ENCODE peak calls at places on chromosomes 4 and X, in seven cellular contexts. C, W, J, R, G, V and E are unnamed samples.

GRCh38 chr4:47838445-47838844 is 578 bp upstream of the CORIN start:
- DNase-seq in W (no peak), G (no peak), V (no peak), J (no peak), C (no peak), R (no peak), E (no peak)

GRCh38 chr4:75637176-75637575 is 6.8 kb upstream of the CDKL2 start:
- DNase-seq in C (peak; percentile 60), W (no peak), G (no peak), V (no peak), J (no peak), R (no peak), E (no peak)

GRCh38 chr4:159308571-159309340 is 205.9 kb downstream of the RAPGEF2 start:
- DNase-seq in V (no peak), G (no peak), J (no peak), W (no peak), C (peak; percentile 72), R (no peak), E (no peak)

GRCh38 chr4:177182728-177183127 is 126.9 kb upstream of the NEIL3 start:
- DNase-seq in G (no peak), V (no peak), W (no peak), J (no peak), R (no peak), C (no peak), E (no peak)

GRCh38 chrX:72169008-72169728 is 12.4 kb upstream of the PIN4 start:
- DNase-seq in V (no peak), G (no peak), R (no peak), W (no peak), J (no peak), C (peak; percentile 11), E (no peak)

GRCh38 chr4:111632752-111633151 is 512.5 kb upstream of the FAM241A start:
- DNase-seq in W (no peak), J (no peak), G (no peak), C (peak; percentile 47), R (no peak), V (no peak), E (no peak)

GRCh38 chrX:118066867-118067515 is 49.6 kb downstream of the KLHL13 start:
- DNase-seq in G (no peak), R (no peak), C (no peak), W (no peak), J (peak; percentile 17), V (no peak), E (no peak)

GRCh38 chrX:20265726-20266681 is 705 bp downstream of the RPS6KA3 start:
- DNase-seq in J (no peak), C (peak; percentile 17), V (peak; percentile 20), G (peak; percentile 64), W (peak; percentile 20), R (peak; percentile 49), E (no peak)

GRCh38 chr4:168651374-168651773 is 154.5 kb downstream of the PALLD start:
- DNase-seq in G (no peak), C (peak; percentile 76), V (no peak), R (no peak), J (no peak), W (no peak), E (no peak)

GRCh38 chr4:110292994-110293744 is 94.8 kb upstream of the ELOVL6 start:
- DNase-seq in R (no peak), V (no peak), G (no peak), J (no peak), W (no peak), C (no peak), E (no peak)

GRCh38 chr4:168360271-168360670 is 41.7 kb upstream of the DDX60 start:
- DNase-seq in J (no peak), W (no peak), V (no peak), G (no peak), R (no peak), C (peak; percentile 66), E (no peak)

GRCh38 chrX:14916017-14916674 is 42.9 kb downstream of the MOSPD2 start:
- DNase-seq in R (no peak), J (no peak), G (no peak), C (peak; percentile 88), V (no peak), W (no peak), E (peak; percentile 66)

GRCh38 chrX:14919421-14919820 is 46.2 kb downstream of the MOSPD2 start:
- DNase-seq in G (no peak), V (no peak), C (peak; percentile 5), J (no peak), W (no peak), R (no peak), E (no peak)

GRCh38 chrX:14920196-14920595 is 47.0 kb downstream of the MOSPD2 start:
- DNase-seq in J (no peak), C (peak; percentile 82), R (no peak), G (no peak), W (no peak), V (no peak), E (no peak)

GRCh38 chrX:14913241-14913640 is 40.0 kb downstream of the MOSPD2 start:
- DNase-seq in G (no peak), R (no peak), W (no peak), V (no peak), C (peak; percentile 72), J (no peak), E (peak; percentile 24)

DNA sequence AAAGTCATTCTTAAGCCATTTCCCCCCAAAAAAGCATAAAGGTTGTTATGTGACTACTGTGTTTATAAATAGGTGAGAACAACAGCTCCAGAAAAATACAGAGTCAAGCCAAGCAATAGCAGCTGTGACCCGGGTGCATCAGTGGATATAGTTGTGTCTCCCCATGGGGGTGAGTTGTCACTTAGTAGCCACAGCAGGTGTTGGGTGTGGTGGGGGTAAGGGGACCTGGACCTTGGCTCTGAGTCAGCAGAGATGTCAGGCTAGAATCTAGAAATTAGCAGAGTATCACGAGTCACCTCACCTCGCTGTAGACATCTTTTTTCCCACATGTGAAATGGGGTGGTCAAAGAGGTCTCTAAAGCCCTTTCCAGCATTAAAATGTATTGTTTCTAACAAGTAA is 42.4 kb downstream of the MOSPD2 start:
- DNase-seq in W (no peak), C (no peak), V (no peak), J (no peak), R (no peak), G (no peak), E (no peak)
- H3K36me3 ChIP-seq in W (no peaks in the 10 kb centered on the region), C (no peaks in the 10 kb centered on the region), V (peaks cover 15% of the 10 kb centered on the region), J (peaks cover 6% of the 10 kb centered on the region), R (no peaks in the 10 kb centered on the region), G (no peaks in the 10 kb centered on the region), E (no peaks in the 10 kb centered on the region)

GRCh38 chr4:140144050-140144449 is 9.9 kb downstream of the MAML3 start:
- DNase-seq in C (no peak), W (no peak), V (no peak), R (no peak), J (no peak), G (no peak), E (no peak)
- H3K4me3 ChIP-seq in C (no peak overlapping the region), W (no peak overlapping the region), V (no peak overlapping the region), R (no peak overlapping the region), J (no peak overlapping the region), G (no peak overlapping the region), E (no peak overlapping the region)

GRCh38 chr4:100098011-100098545 is 92.2 kb downstream of the DDIT4L start:
- DNase-seq in R (no peak), G (no peak), V (no peak), C (no peak), W (no peak), J (no peak), E (no peak)

GRCh38 chr4:100098681-100099080 is 91.6 kb downstream of the DDIT4L start:
- DNase-seq in R (no peak), J (no peak), W (no peak), G (no peak), V (no peak), C (no peak), E (no peak)

GRCh38 chr4:100099746-100100145 is 90.5 kb downstream of the DDIT4L start:
- DNase-seq in G (no peak), R (no peak), J (no peak), C (no peak), W (no peak), V (no peak), E (no peak)

GRCh38 chr4:100093091-100093866 is 97.0 kb downstream of the DDIT4L start:
- DNase-seq in C (peak; percentile 80), V (peak; percentile 80), G (peak; percentile 94), W (peak; percentile 75), R (peak; percentile 74), J (peak; percentile 44), E (peak; percentile 86)

DNA sequence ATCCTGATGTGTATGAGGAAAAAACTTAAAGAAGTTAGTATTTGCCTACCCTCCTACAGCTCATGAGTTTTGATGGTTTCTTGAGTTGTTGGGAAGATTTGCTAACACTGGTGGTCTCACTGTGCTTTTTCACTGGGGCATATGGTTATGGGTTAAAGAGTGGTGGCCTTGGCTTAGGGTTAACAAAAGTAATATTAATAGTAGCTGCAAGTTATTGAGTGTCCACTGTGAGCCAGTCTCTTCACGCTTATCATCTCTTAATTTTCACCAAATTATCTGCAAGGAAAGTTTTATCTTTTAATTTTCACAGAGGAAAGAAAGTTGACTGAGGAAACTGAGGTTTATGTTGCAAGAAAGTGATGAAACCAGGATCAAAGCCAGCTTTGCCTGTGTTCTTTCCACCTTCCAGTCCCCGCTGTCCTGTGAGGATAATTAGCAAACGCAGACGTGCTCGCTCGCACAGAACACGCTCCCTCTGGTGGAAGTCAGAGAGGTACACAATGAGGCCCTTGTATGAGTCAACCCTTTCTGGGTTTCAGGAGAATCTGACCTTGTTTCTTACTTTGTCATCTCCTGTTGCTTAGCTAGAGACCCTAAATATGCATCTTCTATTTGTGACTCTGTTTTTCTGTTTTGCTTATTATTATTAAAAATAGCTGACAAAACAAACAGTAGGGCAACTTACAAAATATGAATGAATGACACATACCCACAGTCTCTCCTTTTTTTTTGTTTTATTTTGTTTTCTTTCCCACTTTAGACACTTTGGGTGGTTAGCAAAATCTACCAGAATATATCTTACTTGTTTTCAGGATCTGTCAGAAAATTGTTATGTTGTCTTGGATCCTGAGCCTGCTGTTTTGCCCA is 94.3 kb downstream of the DDIT4L start:
- DNase-seq in C (peak; percentile 73), J (no peak), R (peak; percentile 42), G (peak; percentile 72), W (peak; percentile 19), V (peak; percentile 72), E (peak; percentile 67)
- TF ChIP-seq CTCF in C (peak; percentile 87), J (peak; percentile 85), R (peak; percentile 48), G (peak; percentile 70), W (peak; percentile 52), V (peak; percentile 53), E (peak; percentile 93)

DNA sequence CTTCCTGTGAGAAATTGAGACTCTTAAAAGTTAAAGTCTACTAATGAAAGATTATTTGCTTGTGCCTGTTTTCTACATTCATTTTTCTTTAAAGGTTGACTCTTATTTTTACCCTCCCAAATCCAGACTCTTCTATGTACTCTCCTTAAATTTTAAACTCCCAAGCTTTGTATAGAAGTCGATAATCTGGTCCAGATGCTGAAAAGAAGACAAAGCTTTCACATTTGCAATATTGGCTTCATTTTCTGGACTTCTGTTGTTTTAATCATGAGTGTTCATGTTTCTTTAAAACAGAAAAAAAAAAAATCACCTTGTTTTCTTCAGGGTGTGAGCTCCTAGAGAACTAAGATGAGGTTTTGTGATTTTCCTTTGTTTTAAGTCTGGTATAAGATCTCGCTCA is 53.2 kb upstream of the TBC1D14 start:
- DNase-seq in W (no peak), V (no peak), G (no peak), R (no peak), J (no peak), C (no peak), E (no peak)
- H3K36me3 ChIP-seq in W (no peaks in the 10 kb centered on the region), V (peaks cover 28% of the 10 kb centered on the region), G (peaks cover 11% of the 10 kb centered on the region), R (no peaks in the 10 kb centered on the region), J (peaks cover 25% of the 10 kb centered on the region), C (peaks cover 2% of the 10 kb centered on the region), E (peaks cover 25% of the 10 kb centered on the region)